ENCODE peak calls at places on chromosome 19, in seven cellular contexts. D, Q, I, S, R, H and T are unnamed samples.

GRCh38 chr19:438416-438958 is 22.3 kb downstream of the SHC2 start:
- DNase-seq in D (no peak), Q (no peak), I (no peak), S (no peak), R (no peak), H (no peak), T (no peak)

GRCh38 chr19:46206176-46206575 is 23.4 kb upstream of the IGFL1 start:
- DNase-seq in D (no peak), Q (no peak), I (no peak), S (no peak), R (no peak), H (no peak), T (no peak)

GRCh38 chr19:48596679-48597465 is 9.7 kb upstream of the SPACA4 start:
- DNase-seq in D (no peak), Q (no peak), I (no peak), S (no peak), R (no peak), H (no peak), T (no peak)

GRCh38 chr19:16325161-16325527 is 518 bp downstream of the KLF2 start:
- DNase-seq in D (peak), Q (peak), I (peak), S (peak), R (peak), H (no peak), T (no peak)

GRCh38 chr19:269241-269640 is 22.0 kb downstream of the PLPP2 start:
- DNase-seq in D (no peak), Q (no peak), I (no peak), S (no peak), R (no peak), H (no peak), T (no peak)

GRCh38 chr19:43636121-43636683 is 3.4 kb downstream of the CADM4 start:
- DNase-seq in D (peak), Q (no peak), I (peak), S (peak), R (peak), H (no peak), T (no peak)

GRCh38 chr19:18501832-18502231 is 20.0 kb downstream of the ELL start:
- DNase-seq in D (no peak), Q (no peak), I (no peak), S (no peak), R (no peak), H (no peak), T (no peak)

GRCh38 chr19:50657672-50658437 is 8.6 kb downstream of the C19orf81 start:
- DNase-seq in D (peak), Q (peak), I (peak), S (peak), R (peak), H (peak), T (peak)

GRCh38 chr19:56477429-56478338 is 539 bp upstream of the ZNF667 start:
- DNase-seq in D (peak), Q (peak), I (peak), S (peak), R (peak), H (peak), T (peak)

GRCh38 chr19:36054733-36055686 is at the start of gene WDR62:
- DNase-seq in D (peak), Q (peak), I (peak), S (peak), R (peak), H (peak), T (no peak)

GRCh38 chr19:41484822-41485221 is 41.9 kb downstream of the ERICH4 start:
- DNase-seq in D (no peak), Q (no peak), I (no peak), S (no peak), R (no peak), H (no peak), T (no peak)
- H3K23ac ChIP-seq in D (no peak), Q (no peak), I (no peak), S (no peak), R (no peak), H (no peak), T (no peak)

GRCh38 chr19:30679286-30679685 is 307.1 kb downstream of the ZNF536 start:
- DNase-seq in D (no peak), Q (no peak), I (no peak), S (no peak), R (no peak), H (no peak), T (no peak)

GRCh38 chr19:30677702-30678101 is 305.5 kb downstream of the ZNF536 start:
- DNase-seq in D (no peak), Q (no peak), I (no peak), S (no peak), R (no peak), H (no peak), T (no peak)

GRCh38 chr19:30678168-30678567 is 306.0 kb downstream of the ZNF536 start:
- DNase-seq in D (no peak), Q (no peak), I (no peak), S (no peak), R (no peak), H (no peak), T (no peak)

GRCh38 chr19:30681162-30681996 is 309.2 kb downstream of the ZNF536 start:
- DNase-seq in D (no peak), Q (no peak), I (no peak), S (no peak), R (no peak), H (no peak), T (no peak)

DNA sequence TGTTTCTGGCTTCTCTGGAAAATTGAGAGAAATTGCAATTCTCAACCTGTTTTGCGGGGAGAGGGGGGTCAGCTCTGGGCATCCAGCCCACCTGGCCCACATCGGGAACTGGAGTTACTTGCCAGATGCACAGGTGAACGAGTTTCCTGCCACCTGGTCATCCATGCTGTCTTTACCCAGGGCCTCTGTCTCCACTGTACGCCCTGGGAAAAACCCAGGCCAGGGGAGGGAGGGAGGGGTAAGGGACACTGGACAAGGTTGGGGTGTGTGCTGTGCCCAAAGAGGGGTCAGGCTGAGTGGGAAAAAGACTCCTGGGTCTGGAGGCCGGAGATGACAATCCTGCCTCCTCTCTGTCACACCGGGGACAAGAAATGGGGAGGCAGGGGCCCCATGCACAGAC is 307.6 kb downstream of the ZNF536 start:
- DNase-seq in D (no peak), Q (no peak), I (no peak), S (no peak), R (no peak), H (no peak), T (no peak)
- H3K23ac ChIP-seq in D (no peak), Q (no peak), I (no peak), S (no peak), R (no peak), H (no peak), T (no peak)

DNA sequence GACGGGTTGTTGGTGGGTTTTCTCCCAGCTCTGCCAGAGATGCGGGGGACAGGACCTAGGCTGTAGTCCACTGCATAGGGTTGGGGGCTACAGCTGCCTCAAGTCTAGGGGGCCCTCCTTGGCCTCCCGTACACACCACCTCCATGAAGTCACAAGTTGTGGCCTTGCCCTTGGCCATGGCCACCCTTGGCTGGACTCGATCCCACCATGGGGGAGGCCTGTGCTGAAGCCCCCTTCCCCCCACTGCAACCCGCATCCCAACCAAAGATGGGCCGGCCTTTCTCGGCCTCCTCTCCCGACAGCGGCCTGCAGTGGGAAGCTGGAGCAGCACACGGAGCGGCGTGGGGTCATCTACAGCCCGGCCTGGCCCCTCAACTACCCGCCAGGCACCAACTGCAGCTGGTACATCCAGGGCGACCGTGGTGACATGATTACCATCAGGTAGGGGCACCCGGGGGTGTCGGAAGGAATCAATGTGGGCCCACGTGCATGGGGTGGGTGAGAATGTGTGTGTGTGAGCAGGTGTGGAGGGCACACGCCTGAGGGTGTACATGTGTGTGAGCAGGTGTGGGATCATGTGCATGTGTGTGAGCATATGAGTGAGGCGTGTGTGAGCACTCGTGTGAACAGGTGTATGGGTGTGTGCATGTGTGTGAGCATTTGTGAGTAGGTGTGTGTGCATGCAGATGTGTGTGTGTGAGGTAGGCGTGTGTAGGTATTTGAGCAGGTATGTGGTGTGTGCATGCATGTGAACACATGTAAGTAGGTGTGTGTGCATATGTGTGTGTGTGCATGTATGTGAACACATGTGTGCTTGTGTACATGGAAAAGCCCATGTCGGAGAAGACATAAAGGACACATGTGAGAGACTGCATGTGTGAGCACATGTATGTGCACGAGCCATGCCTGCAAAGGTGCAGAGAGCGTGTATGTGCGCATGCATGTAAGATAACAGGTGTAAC is 8.7 kb downstream of the LRP3 start:
- DNase-seq in D (no peak), Q (no peak), I (no peak), S (no peak), R (no peak), H (no peak), T (no peak)
- H3K23ac ChIP-seq in D (no peak), Q (no peak), I (peak), S (no peak), R (no peak), H (no peak), T (no peak)

GRCh38 chr19:8530061-8530679 is 16.2 kb upstream of the ZNF414 start:
- DNase-seq in D (no peak), Q (no peak), I (no peak), S (no peak), R (no peak), H (no peak), T (no peak)

GRCh38 chr19:8529369-8530006 is 15.5 kb upstream of the ZNF414 start:
- DNase-seq in D (no peak), Q (no peak), I (no peak), S (no peak), R (no peak), H (no peak), T (no peak)

GRCh38 chr19:8532170-8532569 is 18.2 kb upstream of the ZNF414 start:
- DNase-seq in D (no peak), Q (no peak), I (no peak), S (no peak), R (no peak), H (no peak), T (no peak)

GRCh38 chr19:8528500-8528899 is 14.5 kb upstream of the ZNF414 start:
- DNase-seq in D (no peak), Q (no peak), I (no peak), S (no peak), R (no peak), H (no peak), T (no peak)

DNA sequence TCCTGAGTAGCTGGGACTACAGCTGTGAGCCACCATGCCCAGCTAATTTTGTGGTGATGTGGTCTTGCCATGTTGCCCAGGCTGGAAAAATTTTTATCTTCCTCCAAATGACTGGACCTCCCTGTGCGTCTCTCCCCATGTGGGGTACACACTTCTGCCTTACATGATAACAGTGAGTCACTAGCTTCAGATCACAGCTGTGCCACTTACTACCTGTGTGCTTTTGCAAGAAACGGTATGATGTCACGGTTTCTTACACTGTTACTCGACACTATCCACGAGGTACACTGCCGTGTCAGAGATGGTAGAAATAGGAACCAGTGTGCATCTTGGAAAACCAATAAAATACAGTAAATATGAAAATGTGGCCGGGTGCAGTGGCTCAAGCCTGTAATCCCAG is 17.5 kb upstream of the ZNF414 start:
- DNase-seq in D (no peak), Q (no peak), I (no peak), S (no peak), R (no peak), H (no peak), T (no peak)
- H3K23ac ChIP-seq in D (no peak), Q (no peak), I (no peak), S (no peak), R (no peak), H (no peak), T (no peak)

DNA sequence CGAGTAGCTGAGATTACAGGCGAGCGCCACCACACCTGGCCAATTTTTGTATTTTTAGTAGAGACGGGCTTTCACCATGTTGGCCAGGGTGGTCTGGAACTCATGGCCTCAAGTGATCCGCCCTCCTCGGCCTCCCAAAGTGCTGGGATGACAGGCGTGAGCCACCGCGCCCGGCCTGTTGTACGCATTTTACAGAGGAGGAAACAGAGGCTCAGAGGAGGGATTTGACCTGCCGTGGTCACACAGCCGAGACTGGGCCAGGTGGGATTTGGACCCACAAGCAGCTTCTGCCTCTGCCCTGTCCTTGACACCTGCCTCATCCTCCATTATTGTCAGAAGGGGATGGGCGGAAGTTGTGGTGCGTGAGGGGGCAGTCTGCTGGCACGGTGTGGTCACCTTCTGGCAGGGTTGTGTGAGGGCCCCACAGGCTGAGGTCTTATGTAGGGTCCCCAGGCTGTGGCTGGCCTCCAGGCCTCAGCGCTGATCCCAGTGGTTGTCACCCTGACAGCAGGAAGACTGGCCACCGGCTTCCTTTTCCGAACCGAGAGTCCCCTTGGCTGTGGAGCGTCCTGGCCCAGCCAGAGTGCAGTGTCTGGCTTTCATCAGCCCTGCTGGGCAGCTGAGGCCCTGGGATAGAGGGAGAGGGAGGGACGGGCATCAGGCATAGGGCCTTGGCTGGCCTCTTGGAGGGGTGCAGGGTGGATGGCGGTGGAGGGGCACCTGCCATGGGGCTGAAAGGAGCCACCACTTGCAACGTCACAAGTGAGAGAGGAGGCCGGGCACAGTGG is 20.3 kb downstream of the NFIC start:
- DNase-seq in D (no peak), Q (no peak), I (no peak), S (no peak), R (no peak), H (no peak), T (no peak)
- H3K23ac ChIP-seq in D (no peak), Q (no peak), I (no peak), S (no peak), R (no peak), H (no peak), T (peak)

DNA sequence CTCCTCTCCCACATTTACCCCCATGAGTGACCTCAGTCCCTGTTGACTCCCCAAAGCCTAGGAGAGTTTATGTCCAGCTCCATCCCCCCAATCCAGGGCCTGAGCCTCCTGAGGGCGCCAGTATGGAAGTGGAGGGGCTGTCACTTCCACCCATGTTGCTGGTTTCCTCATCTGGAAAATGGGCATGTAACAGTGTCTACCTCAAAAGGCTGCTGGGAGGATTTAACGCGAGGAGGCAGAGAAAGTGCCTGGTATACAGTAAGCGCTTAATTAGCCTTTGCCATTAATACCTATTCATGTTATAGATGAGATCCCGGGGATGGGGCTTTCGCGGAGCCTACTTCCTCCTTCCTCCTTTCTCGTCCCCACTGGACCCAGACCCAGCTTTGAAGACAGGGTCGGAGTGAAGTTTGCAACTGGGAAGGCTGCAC is 477 bp downstream of the TYK2 start:
- DNase-seq in D (no peak), Q (no peak), I (no peak), S (no peak), R (no peak), H (no peak), T (no peak)
- H3K23ac ChIP-seq in D (no peak), Q (no peak), I (no peak), S (peak), R (no peak), H (no peak), T (peak)

DNA sequence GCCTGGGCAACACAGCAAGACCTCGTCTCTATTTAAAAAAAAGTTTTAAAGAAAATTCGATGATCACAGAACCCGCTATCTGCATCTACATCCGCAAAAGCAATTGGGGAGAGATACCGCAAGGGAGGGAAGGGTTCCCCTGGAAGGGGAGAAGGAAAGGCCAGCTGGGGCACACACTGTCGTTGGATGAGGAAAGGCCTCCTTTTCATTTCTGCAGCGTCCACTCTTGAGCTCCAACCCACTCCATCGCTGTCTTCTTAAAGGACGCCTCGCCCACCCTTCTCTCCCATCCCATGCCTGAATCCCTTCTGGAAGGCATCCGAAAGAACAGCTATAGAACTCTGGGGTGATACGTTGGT is 3.2 kb upstream of the PRKCG start:
- DNase-seq in D (no peak), Q (peak), I (no peak), S (no peak), R (no peak), H (no peak), T (no peak)
- H3K23ac ChIP-seq in D (no peak), Q (no peak), I (no peak), S (no peak), R (no peak), H (no peak), T (peak)

GRCh38 chr19:5717215-5717614 is 2.7 kb downstream of the LONP1 start:
- DNase-seq in D (no peak), Q (no peak), I (no peak), S (no peak), R (no peak), H (no peak), T (no peak)

GRCh38 chr19:5718579-5719273 is 1.2 kb downstream of the LONP1 start:
- DNase-seq in D (no peak), Q (peak), I (no peak), S (peak), R (no peak), H (peak), T (peak)

GRCh38 chr19:5718032-5718578 is 1.8 kb downstream of the LONP1 start:
- DNase-seq in D (no peak), Q (peak), I (no peak), S (no peak), R (no peak), H (no peak), T (peak)

GRCh38 chr19:5719274-5719960 is 529 bp downstream of the LONP1 start:
- DNase-seq in D (no peak), Q (peak), I (no peak), S (no peak), R (peak), H (peak), T (peak)

DNA sequence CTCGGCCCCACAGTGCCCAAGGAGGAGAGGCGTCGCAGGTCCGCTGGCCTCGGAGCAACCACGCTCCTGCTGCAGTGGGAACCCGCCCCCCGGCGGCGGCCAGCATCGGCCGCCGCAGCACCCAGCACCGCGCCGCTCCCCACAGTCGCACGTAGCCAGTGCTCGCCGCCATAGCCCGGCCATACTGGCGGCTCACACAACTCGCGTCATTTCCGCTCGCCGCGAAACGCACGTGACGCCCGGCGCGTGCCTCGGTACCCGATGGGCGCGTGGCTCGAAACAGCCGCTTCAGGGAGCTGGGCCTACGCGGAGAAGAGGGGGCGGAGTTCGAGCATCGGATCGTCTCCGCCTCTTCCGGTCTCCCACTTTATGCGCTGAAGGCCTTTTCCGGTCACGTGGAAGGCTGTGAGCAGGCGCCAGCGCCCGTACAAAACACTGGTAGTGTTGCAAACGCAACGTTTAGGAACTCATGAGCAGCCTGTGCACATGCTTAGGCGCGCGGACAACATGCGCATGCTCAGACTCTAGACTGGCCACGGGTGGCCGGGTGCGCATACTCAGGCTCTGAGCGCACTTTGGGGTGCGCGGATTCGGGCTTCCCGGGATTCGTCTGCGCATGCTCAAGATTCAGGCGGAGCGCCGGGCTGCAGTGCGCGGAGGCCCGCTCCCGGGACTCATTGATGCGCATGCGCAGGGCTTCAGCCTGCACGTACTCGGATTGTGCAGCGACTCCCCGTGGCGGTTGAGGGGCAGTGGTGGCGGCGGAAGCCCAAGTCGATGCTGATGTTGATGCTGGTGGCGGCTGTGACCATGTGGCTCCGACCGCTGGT is at the start of the genes CATSPERD and LONP1:
- DNase-seq in D (peak), Q (peak), I (peak), S (peak), R (peak), H (peak), T (peak)
- H3K23ac ChIP-seq in D (no peak), Q (no peak), I (peak), S (no peak), R (no peak), H (no peak), T (peak)